ENCODE peak calls at places on chromosomes 1 and 21, in seven cellular contexts. One of them, this sample, is unnamed.

GRCh38 chr1:95627244-95627643 is 393.2 kb downstream of the RWDD3 start:
- DNase-seq in fibroblast of lung: no peak
- DNase-seq in uterus: no peak
- DNase-seq in stimulated activated CD4-positive, alpha-beta T cell treated with anti-CD3 and anti-CD28 coated beads, Interleukin-1b, Interleukin-23, amount 100 ng/mL, for 48 hours: no peak
- DNase-seq in activated CD4-positive, alpha-beta T cell treated with anti-CD3 and anti-CD28 coated beads, Interleukin-2, amount 50 U/mL, for 1 hour: no peak
- DNase-seq in EL: no peak
- DNase-seq in putamen: no peak
- DNase-seq in this sample: no peak

GRCh38 chr1:162171078-162171477 is 101.6 kb downstream of the NOS1AP start:
- DNase-seq in fibroblast of lung: no peak
- DNase-seq in uterus: no peak
- DNase-seq in stimulated activated CD4-positive, alpha-beta T cell treated with anti-CD3 and anti-CD28 coated beads, Interleukin-1b, Interleukin-23, amount 100 ng/mL, for 48 hours: no peak
- DNase-seq in activated CD4-positive, alpha-beta T cell treated with anti-CD3 and anti-CD28 coated beads, Interleukin-2, amount 50 U/mL, for 1 hour: no peak
- DNase-seq in EL: peak
- DNase-seq in putamen: no peak
- DNase-seq in this sample: no peak

GRCh38 chr1:168467452-168467851 is 76.3 kb downstream of the XCL2 start:
- DNase-seq in fibroblast of lung: no peak
- DNase-seq in uterus: no peak
- DNase-seq in stimulated activated CD4-positive, alpha-beta T cell treated with anti-CD3 and anti-CD28 coated beads, Interleukin-1b, Interleukin-23, amount 100 ng/mL, for 48 hours: no peak
- DNase-seq in activated CD4-positive, alpha-beta T cell treated with anti-CD3 and anti-CD28 coated beads, Interleukin-2, amount 50 U/mL, for 1 hour: no peak
- DNase-seq in EL: no peak
- DNase-seq in putamen: no peak
- DNase-seq in this sample: no peak

GRCh38 chr21:36325373-36326010 is 5.5 kb downstream of the MORC3 start:
- DNase-seq in fibroblast of lung: no peak
- DNase-seq in uterus: no peak
- DNase-seq in stimulated activated CD4-positive, alpha-beta T cell treated with anti-CD3 and anti-CD28 coated beads, Interleukin-1b, Interleukin-23, amount 100 ng/mL, for 48 hours: no peak
- DNase-seq in activated CD4-positive, alpha-beta T cell treated with anti-CD3 and anti-CD28 coated beads, Interleukin-2, amount 50 U/mL, for 1 hour: no peak
- DNase-seq in EL: peak
- DNase-seq in putamen: no peak
- DNase-seq in this sample: no peak

GRCh38 chr1:9385801-9386573 is 93.3 kb downstream of the SPSB1 start:
- DNase-seq in fibroblast of lung: no peak
- DNase-seq in uterus: no peak
- DNase-seq in stimulated activated CD4-positive, alpha-beta T cell treated with anti-CD3 and anti-CD28 coated beads, Interleukin-1b, Interleukin-23, amount 100 ng/mL, for 48 hours: no peak
- DNase-seq in activated CD4-positive, alpha-beta T cell treated with anti-CD3 and anti-CD28 coated beads, Interleukin-2, amount 50 U/mL, for 1 hour: no peak
- DNase-seq in EL: no peak
- DNase-seq in putamen: no peak
- DNase-seq in this sample: no peak

GRCh38 chr1:203299180-203299579 is 6.1 kb upstream of the BTG2 start:
- DNase-seq in fibroblast of lung: no peak
- DNase-seq in uterus: no peak
- DNase-seq in stimulated activated CD4-positive, alpha-beta T cell treated with anti-CD3 and anti-CD28 coated beads, Interleukin-1b, Interleukin-23, amount 100 ng/mL, for 48 hours: no peak
- DNase-seq in activated CD4-positive, alpha-beta T cell treated with anti-CD3 and anti-CD28 coated beads, Interleukin-2, amount 50 U/mL, for 1 hour: no peak
- DNase-seq in EL: no peak
- DNase-seq in putamen: no peak
- DNase-seq in this sample: no peak

GRCh38 chr21:39390212-39390765 is 41.4 kb upstream of the HMGN1 start:
- DNase-seq in fibroblast of lung: no peak
- DNase-seq in uterus: no peak
- DNase-seq in stimulated activated CD4-positive, alpha-beta T cell treated with anti-CD3 and anti-CD28 coated beads, Interleukin-1b, Interleukin-23, amount 100 ng/mL, for 48 hours: no peak
- DNase-seq in activated CD4-positive, alpha-beta T cell treated with anti-CD3 and anti-CD28 coated beads, Interleukin-2, amount 50 U/mL, for 1 hour: no peak
- DNase-seq in EL: no peak
- DNase-seq in putamen: no peak
- DNase-seq in this sample: no peak

GRCh38 chr1:38598118-38598517 is 261.5 kb downstream of the RRAGC start:
- DNase-seq in fibroblast of lung: no peak
- DNase-seq in uterus: no peak
- DNase-seq in stimulated activated CD4-positive, alpha-beta T cell treated with anti-CD3 and anti-CD28 coated beads, Interleukin-1b, Interleukin-23, amount 100 ng/mL, for 48 hours: no peak
- DNase-seq in activated CD4-positive, alpha-beta T cell treated with anti-CD3 and anti-CD28 coated beads, Interleukin-2, amount 50 U/mL, for 1 hour: no peak
- DNase-seq in EL: no peak
- DNase-seq in putamen: no peak
- DNase-seq in this sample: no peak